ENCODE peak calls at places on chromosome 2, in six cellular contexts. U is lung microvascular endothelial cell; V is AML-193; K is GM13977; Y is activated T-cell treated with anti-CD3 and anti-CD28 coated beads for 24 hours; P is stimulated activated CD4-positive, alpha-beta T cell treated with anti-CD3 and anti-CD28 coated beads, Interleukin-2, amount 100 ng/mL, for 24 hours. W is an unnamed sample.

GRCh38 chr2:44163782-44164181 is 4.9 kb upstream of the PPM1B start:
- DNase-seq in U (no peak), V (peak), K (no peak), Y (no peak), P (no peak), W (no peak)

GRCh38 chr2:192090878-192091277 is 103.9 kb downstream of the TMEFF2 start:
- DNase-seq in U (no peak), V (no peak), K (no peak), Y (no peak), P (no peak), W (no peak)

GRCh38 chr2:221571108-221571390 is 1.1 kb downstream of the EPHA4 start:
- DNase-seq in U (peak), V (no peak), K (no peak), Y (no peak), P (peak), W (peak)

GRCh38 chr2:198309673-198310280 is 505.4 kb downstream of the PLCL1 start:
- DNase-seq in U (peak), V (peak), K (peak), Y (peak), P (peak), W (peak)

GRCh38 chr2:64654993-64655666 is 1.4 kb upstream of the SERTAD2 start:
- DNase-seq in U (peak), V (peak), K (no peak), Y (no peak), P (peak), W (peak)

GRCh38 chr2:45263147-45263546 is 253.9 kb upstream of the SIX2 start:
- DNase-seq in U (peak), V (no peak), K (no peak), Y (no peak), P (no peak), W (no peak)

GRCh38 chr2:58620896-58621295 is 379.8 kb upstream of the FANCL start:
- DNase-seq in U (no peak), V (no peak), K (no peak), Y (no peak), P (no peak), W (no peak)

GRCh38 chr2:133303150-133303549 is 265.1 kb downstream of the NCKAP5 start:
- DNase-seq in U (peak), V (no peak), K (no peak), Y (no peak), P (no peak), W (no peak)

GRCh38 chr2:188079176-188079575 is 212.5 kb upstream of the GULP1 start:
- DNase-seq in U (no peak), V (no peak), K (no peak), Y (no peak), P (no peak), W (no peak)

GRCh38 chr2:242065456-242065855 is 195.9 kb downstream of the RTP5 start:
- DNase-seq in U (no peak), V (no peak), K (no peak), Y (no peak), P (no peak), W (no peak)

W was measured in activated CD4-positive, alpha-beta memory T cell treated with anti-CD3 and anti-CD28 coated beads, Interleukin-2, amount 10 ng/mL, durations not matched to agents 7 days and 5 days.